ENCODE peak calls at places on chromosomes 3 and 15, in seven cellular contexts. Z, W, A, B, K, Y and X are unnamed samples.

GRCh38 chr15:25378501-25378901 is 60.3 kb downstream of the UBE3A start:
- DNase-seq in Z (no peak), W (no peak), A (no peak), B (peak; percentile 11), K (no peak), Y (no peak), X (no peak)

GRCh38 chr3:53149006-53149690 is 11.9 kb upstream of the PRKCD start:
- DNase-seq in Z (no peak), W (no peak), A (no peak), B (no peak), K (no peak), Y (no peak), X (no peak)

GRCh38 chr15:68449389-68449788 is 17.4 kb upstream of the ITGA11 start:
- DNase-seq in Z (no peak), W (no peak), A (no peak), B (no peak), K (no peak), Y (no peak), X (no peak)

GRCh38 chr3:45950686-45951600 is 7.7 kb downstream of the CXCR6 start:
- DNase-seq in Z (no peak), W (no peak), A (no peak), B (no peak), K (no peak), Y (no peak), X (no peak)

GRCh38 chr3:53056442-53056841 is 10.6 kb upstream of the SFMBT1 start:
- DNase-seq in Z (no peak), W (peak; percentile 38), A (no peak), B (no peak), K (no peak), Y (no peak), X (peak; percentile 61)

GRCh38 chr3:27281671-27282150 is 87.5 kb downstream of the NEK10 start:
- DNase-seq in Z (no peak), W (no peak), A (no peak), B (no peak), K (no peak), Y (no peak), X (no peak)

GRCh38 chr15:64092864-64093626 is 593 bp downstream of the CIAO2A start:
- DNase-seq in Z (peak; percentile 63), W (peak; percentile 63), A (peak; percentile 61), B (peak; percentile 77), K (no peak), Y (peak; percentile 51), X (peak; percentile 53)

GRCh38 chr3:81816473-81817260 is 55.2 kb upstream of the GBE1 start:
- DNase-seq in Z (no peak), W (no peak), A (peak; percentile 48), B (peak; percentile 63), K (no peak), Y (no peak), X (no peak)

GRCh38 chr3:36677331-36678007 is 86.9 kb downstream of the DCLK3 start:
- DNase-seq in Z (no peak), W (no peak), A (peak; percentile 39), B (peak; percentile 92), K (peak; percentile 76), Y (no peak), X (peak; percentile 61)

GRCh38 chr3:43960448-43960840 is 269.7 kb downstream of the ABHD5 start:
- DNase-seq in Z (no peak), W (peak; percentile 22), A (peak; percentile 23), B (peak; percentile 33), K (no peak), Y (no peak), X (no peak)

GRCh38 chr3:43063114-43063513 is 42.8 kb downstream of the POMGNT2 start:
- DNase-seq in Z (no peak), W (no peak), A (no peak), B (no peak), K (no peak), Y (no peak), X (no peak)

GRCh38 chr3:14425574-14426304 is 23.3 kb downstream of the SLC6A6 start:
- DNase-seq in Z (peak; percentile 70), W (no peak), A (no peak), B (no peak), K (no peak), Y (no peak), X (no peak)

GRCh38 chr3:101825904-101826445 is 23.3 kb upstream of the NFKBIZ start:
- DNase-seq in Z (no peak), W (no peak), A (peak; percentile 24), B (peak; percentile 31), K (no peak), Y (no peak), X (no peak)

GRCh38 chr3:126524429-126524988 is 554 bp downstream of the CHST13 start:
- DNase-seq in Z (peak; percentile 42), W (peak; percentile 32), A (no peak), B (no peak), K (no peak), Y (no peak), X (no peak)

GRCh38 chr3:126126811-126127431 is 43.0 kb upstream of the SLC41A3 start:
- DNase-seq in Z (no peak), W (no peak), A (no peak), B (no peak), K (no peak), Y (peak; percentile 1), X (no peak)

GRCh38 chr3:123371859-123372767 is 76.8 kb downstream of the ADCY5 start:
- DNase-seq in Z (peak; percentile 4), W (no peak), A (no peak), B (no peak), K (no peak), Y (no peak), X (no peak)

GRCh38 chr3:10498271-10498670 is 7.1 kb downstream of the ATP2B2 start:
- DNase-seq in Z (no peak), W (no peak), A (no peak), B (no peak), K (no peak), Y (no peak), X (no peak)

GRCh38 chr3:58000713-58001467 is 7.3 kb upstream of the FLNB start:
- DNase-seq in Z (no peak), W (peak; percentile 32), A (no peak), B (no peak), K (no peak), Y (no peak), X (no peak)

GRCh38 chr3:78798266-78798832 is 969.4 kb downstream of the ROBO1 start:
- DNase-seq in Z (no peak), W (no peak), A (no peak), B (no peak), K (no peak), Y (no peak), X (no peak)

GRCh38 chr15:83062768-83063180 is 4.3 kb downstream of the BTBD1 start:
- DNase-seq in Z (no peak), W (no peak), A (no peak), B (no peak), K (no peak), Y (no peak), X (no peak)

DNA sequence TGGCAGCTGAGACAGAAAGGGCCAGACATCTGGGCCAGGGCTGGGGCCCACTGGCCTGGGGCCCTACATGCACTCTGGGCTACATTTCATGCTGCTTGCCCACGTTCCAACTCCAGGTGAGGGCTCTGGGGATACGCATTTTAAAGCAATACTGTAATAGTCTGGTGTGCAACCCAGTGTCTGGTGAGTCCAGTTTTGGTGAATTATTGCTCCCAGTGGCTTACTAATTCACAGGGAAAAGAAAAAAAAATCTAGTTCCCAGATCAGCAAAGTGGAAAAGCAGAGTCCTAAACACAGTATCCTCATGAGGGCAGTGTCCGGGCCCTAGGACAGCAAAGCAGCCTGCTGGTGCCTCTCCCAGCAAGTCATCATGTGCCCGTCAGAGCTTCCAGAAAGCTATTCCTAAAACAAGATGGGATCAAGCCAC is 82.4 kb downstream of the CCNL1 start:
- DNase-seq in Z (no peak), W (no peak), A (no peak), B (no peak), K (no peak), Y (no peak), X (no peak)
- TF ChIP-seq CTCF in Z (no peak), W (no peak), A (peak; percentile 9), B (peak; percentile 18), K (peak; percentile 41), Y (peak; percentile 37), X (no peak)

GRCh38 chr3:187039100-187039722 is 100.1 kb downstream of the RPL39L start:
- DNase-seq in Z (no peak), W (no peak), A (no peak), B (no peak), K (no peak), Y (no peak), X (no peak)
- H3K4me3 ChIP-seq in Z (no peak overlapping the region), W (no peak overlapping the region), A (no peak overlapping the region), B (no peak overlapping the region), K (no peak overlapping the region), Y (no peak overlapping the region), X (peak overlapping the region; percentile 30)

GRCh38 chr3:9069971-9070370 is 106.7 kb upstream of the RAD18 start:
- DNase-seq in Z (no peak), W (no peak), A (no peak), B (no peak), K (no peak), Y (no peak), X (no peak)

GRCh38 chr3:9071982-9072666 is 108.9 kb upstream of the RAD18 start:
- DNase-seq in Z (no peak), W (no peak), A (no peak), B (no peak), K (no peak), Y (no peak), X (no peak)

GRCh38 chr3:9068044-9068443 is 104.8 kb upstream of the RAD18 start:
- DNase-seq in Z (no peak), W (no peak), A (peak; percentile 47), B (no peak), K (no peak), Y (no peak), X (no peak)

GRCh38 chr3:9072667-9073009 is 109.4 kb upstream of the RAD18 start:
- DNase-seq in Z (no peak), W (no peak), A (no peak), B (no peak), K (no peak), Y (no peak), X (no peak)

DNA sequence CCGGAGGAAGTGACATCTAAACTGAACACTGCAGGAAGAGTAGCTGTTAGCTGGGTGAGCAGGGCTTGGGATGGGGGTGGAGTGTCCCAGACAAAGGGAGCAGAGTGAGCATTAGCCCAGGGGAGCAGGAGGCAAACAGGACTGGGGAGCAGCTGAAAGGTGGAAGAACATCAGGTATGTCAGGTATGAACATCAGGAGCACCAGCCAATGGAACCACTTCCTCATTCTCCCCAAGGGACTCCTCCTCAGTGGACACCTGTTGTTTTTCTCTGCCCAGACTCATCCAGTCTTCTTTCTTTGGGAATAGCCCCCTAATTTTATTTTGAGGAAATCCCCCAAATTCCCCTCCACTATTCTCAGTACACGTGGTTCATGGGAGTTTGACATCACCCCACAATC is 107.7 kb upstream of the RAD18 start:
- DNase-seq in Z (no peak), W (no peak), A (no peak), B (no peak), K (no peak), Y (no peak), X (no peak)
- TF ChIP-seq CTCF in Z (no peak), W (no peak), A (no peak), B (no peak), K (no peak), Y (no peak), X (no peak)

GRCh38 chr3:194187543-194187942 is 51.6 kb downstream of the HES1 start:
- DNase-seq in Z (no peak), W (no peak), A (no peak), B (no peak), K (no peak), Y (no peak), X (no peak)
- H3K4me3 ChIP-seq in Z (no peak overlapping the region), W (no peak overlapping the region), A (no peak overlapping the region), B (no peak overlapping the region), K (no peak overlapping the region), Y (no peak overlapping the region), X (no peak overlapping the region)